ENCODE peak calls at places on chromosomes 16 and 17, in four cellular contexts. R is GM12865, W is lower leg skin, A is brain microvascular endothelial cell. V is an unnamed sample.

GRCh38 chr17:38970804-38971203 is 3.6 kb upstream of the FBXO47 start:
- DNase-seq in R (no peak), W (no peak), A (no peak), V (no peak)

GRCh38 chr17:49041527-49041926 is 44.3 kb downstream of the IGF2BP1 start:
- DNase-seq in A (no peak), W (no peak), R (no peak), V (no peak)

GRCh38 chr16:67026570-67026969 is 2.4 kb upstream of the CBFB start:
- DNase-seq in W (peak; percentile 63), R (no peak), A (no peak), V (no peak)

GRCh38 chr16:3020604-3021448 is 658 bp downstream of the TNFRSF12A start:
- DNase-seq in W (peak; percentile 97), R (peak; percentile 35), A (peak; percentile 78), V (peak; percentile 27)

GRCh38 chr16:3155972-3156371 is 21.1 kb downstream of the ZNF213 start:
- DNase-seq in W (no peak), A (no peak), R (no peak), V (no peak)

GRCh38 chr17:6393368-6393952 is 41.5 kb downstream of the AIPL1 start:
- DNase-seq in W (peak; percentile 45), R (no peak), A (no peak), V (no peak)

GRCh38 chr16:11768850-11769249 is 26.2 kb upstream of the TXNDC11 start:
- DNase-seq in W (no peak), A (no peak), R (peak; percentile 67), V (no peak)

GRCh38 chr17:58264407-58265103 is 16.2 kb downstream of the MPO start:
- DNase-seq in W (no peak), A (no peak), R (no peak), V (no peak)

GRCh38 chr16:88725609-88726407 is 19.5 kb downstream of the CTU2 start:
- DNase-seq in W (no peak), R (no peak), A (no peak), V (no peak)

GRCh38 chr17:46212634-46213435 is 19.6 kb upstream of the KANSL1 start:
- DNase-seq in R (peak; percentile 83), A (peak; percentile 73), W (no peak), V (no peak)

GRCh38 chr16:2260250-2260649 is 7.7 kb downstream of the RNPS1 start:
- DNase-seq in W (no peak), A (no peak), R (no peak), V (no peak)

GRCh38 chr17:70848785-70849184 is 679.5 kb downstream of the KCNJ2 start:
- DNase-seq in A (peak; percentile 5), W (no peak), R (no peak), V (peak; percentile 9)

GRCh38 chr16:337437-337836 is 15.1 kb downstream of the AXIN1 start:
- DNase-seq in A (no peak), W (no peak), R (no peak), V (no peak)

DNA sequence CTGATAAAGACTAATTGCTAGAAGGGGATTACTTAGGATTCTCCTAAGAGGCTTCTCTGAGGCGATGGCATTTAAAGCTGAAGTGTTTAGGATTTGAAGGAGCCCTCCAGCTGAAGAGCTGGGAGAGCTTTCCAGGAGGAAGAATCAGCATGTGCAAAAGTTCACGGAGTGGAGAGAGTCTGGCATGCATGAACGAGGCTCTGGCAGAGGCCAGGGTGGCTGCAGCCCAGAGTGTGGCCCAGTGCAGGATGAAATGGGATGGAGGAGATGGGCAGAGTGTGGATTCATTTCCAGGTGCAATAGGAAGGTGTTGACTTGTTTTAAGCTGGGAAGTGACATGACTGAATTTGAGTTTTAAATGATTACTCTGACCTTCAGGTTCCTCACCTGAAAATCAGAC is 249.0 kb upstream of the CCL2 start:
- DNase-seq in A (no peak), W (no peak), R (no peak), V (no peak)
- H3K4me3 ChIP-seq in A (no peak overlapping the region), W (no peak overlapping the region), R (no peak overlapping the region), V (no peak overlapping the region)

GRCh38 chr16:84832488-84833141 is 12.8 kb downstream of the CRISPLD2 start:
- DNase-seq in R (no peak), W (peak; percentile 98), A (peak; percentile 99), V (peak; percentile 98)
- H3K4me3 ChIP-seq in R (no peak overlapping the region), W (no peak overlapping the region), A (no peak overlapping the region), V (peak overlapping the region; percentile 25)

DNA sequence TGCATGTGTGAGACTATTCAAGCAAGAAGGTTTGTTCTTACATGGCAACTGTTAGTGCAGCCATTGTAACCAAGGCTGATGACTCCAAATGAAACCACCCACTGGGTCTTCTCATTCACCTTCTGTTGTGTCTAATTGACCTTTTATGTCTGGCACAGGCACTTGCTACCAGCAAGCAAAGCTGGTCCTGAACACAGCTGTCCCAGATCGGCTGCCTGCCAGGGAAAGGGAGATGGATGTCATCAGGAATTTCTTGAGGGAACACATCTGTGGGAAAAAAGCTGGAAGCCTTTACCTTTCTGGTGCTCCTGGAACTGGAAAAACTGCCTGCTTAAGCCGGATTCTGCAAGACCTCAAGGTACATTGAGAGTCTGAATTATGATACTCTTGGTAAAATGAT is 3.6 kb downstream of the CDC6 start:
- DNase-seq in R (no peak), W (peak; percentile 45), A (no peak), V (no peak)
- H3K4me3 ChIP-seq in R (no peak overlapping the region), W (no peak overlapping the region), A (no peak overlapping the region), V (no peak overlapping the region)

GRCh38 chr16:6646891-6647290 is 685.8 kb upstream of the RBFOX1 start:
- DNase-seq in A (no peak), R (no peak), W (no peak), V (no peak)
- H3K4me3 ChIP-seq in A (no peak overlapping the region), R (no peak overlapping the region), W (no peak overlapping the region), V (no peak overlapping the region)

GRCh38 chr17:66466933-66467367 is 164.5 kb downstream of the PRKCA start:
- DNase-seq in W (peak; percentile 43), A (peak; percentile 99), R (peak; percentile 73), V (peak; percentile 96)

GRCh38 chr17:66464921-66465320 is 162.5 kb downstream of the PRKCA start:
- DNase-seq in W (no peak), A (no peak), R (no peak), V (no peak)

GRCh38 chr17:66467766-66468165 is 165.4 kb downstream of the PRKCA start:
- DNase-seq in A (no peak), W (peak; percentile 58), R (no peak), V (no peak)

GRCh38 chr17:66465701-66466100 is 163.3 kb downstream of the PRKCA start:
- DNase-seq in R (no peak), A (no peak), W (no peak), V (no peak)

GRCh38 chr17:66466421-66466820 is 164.0 kb downstream of the PRKCA start:
- DNase-seq in R (no peak), A (no peak), W (no peak), V (no peak)
- H3K4me3 ChIP-seq in R (no peak overlapping the region), A (no peak overlapping the region), W (no peak overlapping the region), V (no peak overlapping the region)

GRCh38 chr17:41338961-41339485 is 11.6 kb downstream of the KRT33A start:
- DNase-seq in A (no peak), R (peak; percentile 57), W (no peak), V (no peak)
- H3K4me3 ChIP-seq in A (no peak overlapping the region), R (no peak overlapping the region), W (no peak overlapping the region), V (no peak overlapping the region)

DNA sequence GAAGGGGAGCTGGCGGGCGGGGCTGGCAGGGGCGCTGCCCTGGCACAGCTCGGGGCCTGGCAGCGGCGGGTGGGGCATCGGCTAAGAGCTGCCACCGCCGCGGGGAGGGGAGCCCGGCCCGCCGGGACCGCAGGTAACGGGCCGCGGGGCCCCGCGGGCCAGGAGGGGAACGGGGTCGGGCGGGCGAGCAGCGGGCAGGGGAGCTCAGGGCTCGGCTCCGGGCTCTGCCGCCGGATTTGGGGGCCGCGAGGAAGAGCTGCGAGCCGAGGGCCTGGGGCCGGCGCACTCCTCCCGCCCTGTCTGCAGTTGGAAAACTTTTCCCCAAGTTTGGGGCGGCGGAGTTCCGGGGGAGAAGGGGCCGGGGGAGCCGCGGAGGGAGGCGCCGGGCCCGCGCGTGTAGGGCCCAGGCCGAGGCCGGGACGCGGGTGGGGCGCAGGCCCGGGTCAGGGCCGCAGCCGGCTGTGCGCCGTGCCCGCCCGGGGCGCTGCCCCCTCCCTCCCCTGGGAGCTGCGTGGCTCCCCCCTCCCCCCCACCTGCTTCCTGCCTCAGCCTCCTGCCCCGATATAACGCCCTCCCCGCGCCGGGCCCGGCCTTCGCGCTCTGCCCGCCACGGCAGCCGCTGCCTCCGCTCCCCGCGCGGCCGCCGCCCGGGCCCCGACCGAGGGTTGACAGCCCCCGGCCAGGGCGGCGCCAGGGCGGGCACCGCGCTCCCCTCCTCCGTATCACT is 754 bp downstream of the HIC1 start:
- DNase-seq in R (peak; percentile 81), A (no peak), W (no peak), V (no peak)
- H3K4me3 ChIP-seq in R (peak overlapping the region; percentile 85), A (peak overlapping the region; percentile 70), W (peak overlapping the region; percentile 32), V (peak overlapping the region; percentile 79)

DNA sequence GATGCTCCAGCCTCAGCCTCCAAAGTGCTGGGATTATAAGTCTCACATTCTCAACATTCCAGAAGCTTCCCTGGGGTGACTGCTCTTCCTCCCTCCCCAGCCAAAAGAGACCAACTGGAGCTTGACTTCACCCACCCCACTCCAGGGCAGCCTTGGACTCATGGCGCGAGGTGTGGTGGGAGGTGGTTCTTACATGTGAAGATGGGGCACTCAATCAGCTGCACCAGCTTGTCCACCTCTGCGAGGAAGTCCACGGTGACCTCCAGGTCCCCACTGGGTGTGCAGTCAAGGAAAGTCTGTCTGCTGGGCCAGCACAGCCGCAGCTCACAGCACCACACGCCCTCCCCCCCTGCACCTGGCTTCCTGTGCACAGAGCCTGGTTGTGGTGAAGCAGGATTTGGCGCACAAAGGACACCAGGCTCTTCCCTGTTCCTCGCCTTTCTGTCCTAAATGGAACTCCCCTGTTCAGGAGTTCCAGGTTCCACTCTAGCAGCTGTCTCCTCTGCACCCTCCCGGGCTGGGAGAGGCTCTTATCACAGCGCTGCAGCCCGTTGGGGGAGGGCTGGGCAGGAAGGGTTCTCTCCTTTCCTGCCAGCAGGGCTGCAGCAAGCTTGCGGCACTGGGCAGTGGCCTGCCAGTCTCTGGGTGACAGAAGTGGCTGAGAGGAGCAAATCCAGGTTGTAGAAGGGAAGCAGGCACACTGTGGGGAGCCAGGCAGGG is 9.7 kb upstream of the MTSS2 start:
- DNase-seq in R (no peak), A (no peak), W (no peak), V (no peak)
- H3K4me3 ChIP-seq in R (no peak overlapping the region), A (no peak overlapping the region), W (no peak overlapping the region), V (no peak overlapping the region)